ENCODE peak calls at places on chromosome 9, in ten cellular contexts. H is OCI-LY7, Q is SK-N-SH, O is brain microvascular endothelial cell, N is neural progenitor cell, W is AG04450, P is HCT116, K is right lobe of liver, S is dorsolateral prefrontal cortex, F is tibial artery. V is an unnamed sample.

GRCh38 chr9:79572891-79573696 is 1.3 kb downstream of the TLE4 start:
- DNase-seq in H (peak), Q (peak), O (no peak), N (peak), W (no peak), P (no peak), K (peak), S (no peak), F (peak), V (no peak)

GRCh38 chr9:127778280-127779135 is at the start of gene SH2D3C:
- DNase-seq in H (peak), Q (no peak), O (no peak), N (no peak), W (no peak), P (no peak), K (no peak), S (no peak), F (no peak), V (peak)

GRCh38 chr9:92666912-92667532 is 2.9 kb downstream of the IPPK start:
- DNase-seq in H (no peak), Q (no peak), O (no peak), N (no peak), W (no peak), P (no peak), K (no peak), S (no peak), F (no peak), V (no peak)

GRCh38 chr9:72557549-72557948 is 36.1 kb downstream of the TMC1 start:
- DNase-seq in H (no peak), Q (no peak), O (peak), N (no peak), W (peak), P (peak), K (no peak), S (no peak), F (no peak), V (peak)

GRCh38 chr9:75974006-75974766 is 83.7 kb downstream of the PCSK5 start:
- DNase-seq in H (no peak), Q (no peak), O (no peak), N (no peak), W (no peak), P (no peak), K (peak), S (no peak), F (no peak), V (no peak)

GRCh38 chr9:96612105-96612965 is 7.3 kb downstream of the CDC14B start:
- DNase-seq in H (no peak), Q (peak), O (peak), N (peak), W (peak), P (no peak), K (peak), S (peak), F (peak), V (peak)

GRCh38 chr9:99451121-99451606 is 229.1 kb downstream of the SEC61B start:
- DNase-seq in H (no peak), Q (peak), O (no peak), N (peak), W (no peak), P (no peak), K (peak), S (peak), F (no peak), V (peak)

GRCh38 chr9:92188969-92189781 is 74.0 kb upstream of the SPTLC1 start:
- DNase-seq in H (no peak), Q (no peak), O (no peak), N (no peak), W (no peak), P (no peak), K (no peak), S (no peak), F (no peak), V (no peak)

GRCh38 chr9:110329676-110330235 is 7.9 kb downstream of the TXNDC8 start:
- DNase-seq in H (no peak), Q (no peak), O (no peak), N (no peak), W (no peak), P (no peak), K (no peak), S (no peak), F (no peak), V (no peak)

GRCh38 chr9:136689108-136689460 is 1.8 kb upstream of the AGPAT2 start:
- DNase-seq in H (no peak), Q (no peak), O (no peak), N (no peak), W (no peak), P (no peak), K (no peak), S (no peak), F (no peak), V (no peak)

GRCh38 chr9:132494857-132495256 is 84.8 kb downstream of the CFAP77 start:
- DNase-seq in H (no peak), Q (no peak), O (no peak), N (no peak), W (no peak), P (no peak), K (no peak), S (no peak), F (no peak), V (no peak)

GRCh38 chr9:114184071-114184470 is 28.7 kb downstream of the COL27A1 start:
- DNase-seq in H (no peak), Q (no peak), O (peak), N (no peak), W (no peak), P (no peak), K (no peak), S (no peak), F (no peak), V (peak)

GRCh38 chr9:68505681-68506409 is 34.8 kb downstream of the TMEM252 start:
- DNase-seq in H (peak), Q (no peak), O (no peak), N (no peak), W (no peak), P (no peak), K (no peak), S (no peak), F (no peak), V (peak)

GRCh38 chr9:68508547-68508946 is 32.1 kb downstream of the TMEM252 start:
- DNase-seq in H (no peak), Q (no peak), O (no peak), N (no peak), W (no peak), P (no peak), K (peak), S (no peak), F (no peak), V (no peak)

GRCh38 chr9:68509689-68510088 is 31.0 kb downstream of the TMEM252 start:
- DNase-seq in H (no peak), Q (no peak), O (no peak), N (peak), W (no peak), P (no peak), K (no peak), S (no peak), F (no peak), V (no peak)

GRCh38 chr9:68507098-68507795 is 33.4 kb downstream of the TMEM252 start:
- DNase-seq in H (peak), Q (peak), O (no peak), N (peak), W (no peak), P (peak), K (no peak), S (no peak), F (no peak), V (peak)

DNA sequence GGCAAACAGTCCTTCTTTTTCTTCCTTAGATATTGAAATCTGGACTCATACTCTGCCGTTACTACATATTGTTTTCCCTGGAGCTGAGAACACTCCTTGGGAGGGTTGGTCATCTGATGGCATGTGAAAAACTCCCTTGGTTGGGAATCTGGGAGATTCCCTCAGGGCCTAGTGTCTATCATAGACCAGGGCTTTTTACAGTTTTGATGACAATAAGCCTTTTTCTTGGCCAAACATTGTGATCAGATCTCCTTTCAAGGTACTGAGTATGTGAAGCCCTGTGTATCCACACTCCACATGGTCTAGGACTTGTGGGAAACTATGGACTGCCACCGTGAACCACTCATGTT is 32.9 kb downstream of the TMEM252 start:
- DNase-seq in H (no peak), Q (no peak), O (no peak), N (no peak), W (no peak), P (no peak), K (no peak), S (no peak), F (no peak), V (no peak)
- TF ChIP-seq CTCF in H (peak), Q (no peak), O (no peak), N (no peak), W (no peak), P (no peak), K (no peak), S (no peak), F (no peak), V (no peak)

DNA sequence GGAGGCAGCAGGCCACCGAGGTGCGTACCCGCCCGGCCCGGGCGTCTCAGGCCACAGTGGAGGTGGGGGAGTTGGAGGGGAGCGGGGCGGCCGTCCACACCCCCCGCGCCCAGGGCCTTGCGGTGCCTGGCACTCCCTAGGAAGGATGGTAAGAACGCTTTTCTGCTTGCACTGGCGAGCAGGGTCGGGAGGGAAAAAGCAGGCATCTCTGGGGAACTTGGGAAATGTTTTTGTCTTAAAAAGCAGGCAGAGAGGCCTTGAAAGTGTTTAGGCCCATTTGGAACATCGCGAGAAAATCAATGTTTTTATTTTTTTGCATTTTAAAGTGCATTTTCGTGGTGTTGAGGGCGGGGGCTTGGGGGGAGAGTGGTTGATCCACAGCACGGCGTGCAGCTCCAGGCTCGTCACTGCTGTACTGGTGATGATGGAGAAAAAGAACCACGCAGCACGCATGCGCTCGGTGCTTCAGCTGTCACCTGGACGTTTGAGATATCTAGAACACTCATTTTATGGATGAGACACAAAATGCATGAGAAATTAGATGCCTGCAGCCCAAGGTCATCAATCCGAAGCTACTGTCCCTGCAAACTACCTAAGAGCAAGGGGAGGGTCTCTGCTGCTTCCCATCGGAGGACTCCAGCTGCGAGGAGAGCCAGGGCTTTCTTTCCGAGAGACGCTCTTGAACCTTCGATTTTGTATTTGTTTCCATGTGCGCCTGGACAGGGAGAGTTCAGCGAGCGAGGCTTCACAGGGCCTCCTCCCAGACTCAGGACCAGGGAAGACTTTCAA is 2.2 kb downstream of the DMRT2 start:
- DNase-seq in H (peak), Q (no peak), O (no peak), N (no peak), W (no peak), P (no peak), K (no peak), S (no peak), F (no peak), V (no peak)
- H3K4me3 ChIP-seq in H (peak), Q (no peak), O (no peak), N (peak), W (no peak), P (no peak), K (peak), S (peak), F (peak), V (no peak)

DNA sequence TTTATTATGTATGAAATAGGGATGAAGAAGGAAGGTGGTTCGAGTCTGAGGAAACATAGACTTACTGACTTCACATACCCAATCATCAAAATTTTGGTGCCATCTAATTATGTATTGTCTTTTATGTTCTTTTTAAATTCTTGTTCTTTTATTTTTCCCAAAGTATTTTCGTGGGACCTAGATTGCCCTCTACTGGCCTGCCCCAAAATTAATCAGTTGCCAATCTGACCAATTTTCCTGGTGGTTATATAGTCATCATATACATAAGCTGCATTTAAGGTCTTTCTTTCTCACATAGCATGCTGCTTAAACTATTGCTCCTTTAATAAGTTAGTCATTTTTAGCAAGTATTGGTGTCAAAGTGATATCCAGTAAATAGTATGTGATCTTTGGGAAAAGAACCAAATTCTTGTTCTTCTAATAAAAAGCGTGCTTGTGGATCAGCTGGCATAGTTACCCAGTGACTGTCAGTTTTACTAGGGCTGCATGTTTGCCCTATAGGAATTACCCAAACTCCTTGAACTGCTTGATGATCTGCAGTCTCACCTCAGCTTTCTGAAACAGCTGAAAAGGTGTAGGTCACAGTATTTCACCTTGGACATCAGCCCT is 223.5 kb downstream of the SH3GL2 start:
- DNase-seq in H (peak), Q (peak), O (peak), N (no peak), W (no peak), P (no peak), K (no peak), S (no peak), F (no peak), V (peak)
- TF ChIP-seq CTCF in H (peak), Q (peak), O (peak), N (peak), W (peak), P (peak), K (peak), S (peak), F (peak), V (peak)

GRCh38 chr9:63816742-63817621 is 1468.0 kb downstream of the FOXD4L5 start:
- DNase-seq in H (peak), Q (peak), O (peak), N (peak), W (peak), P (no peak), K (peak), S (peak), F (peak), V (peak)
- H3K4me3 ChIP-seq in H (peak), Q (peak), O (peak), N (peak), W (peak), P (no peak), K (no peak), S (peak), F (no peak), V (peak)

V was measured in choroid plexus epithelial cell.